ENCODE peak calls at places on chromosomes 16 and 17, in four cellular contexts. T is K562, Y is H1, E is SK-N-SH. H is an unnamed sample.

GRCh38 chr17:38870259-38871165 is 654 bp downstream of the LASP1 start:
- DNase-seq in E (peak; percentile 83), Y (peak; percentile 79), T (peak; percentile 82), H (peak; percentile 65)

GRCh38 chr16:263182-263774 is 12.5 kb downstream of the RGS11 start:
- DNase-seq in E (peak; percentile 12), T (no peak), Y (no peak), H (no peak)

GRCh38 chr17:1197781-1198490 is 18.2 kb upstream of the ABR start:
- DNase-seq in E (no peak), Y (no peak), T (no peak), H (no peak)

GRCh38 chr16:75535211-75535843 is 581 bp downstream of the CHST5 start:
- DNase-seq in Y (no peak), E (no peak), T (no peak), H (no peak)

GRCh38 chr17:77863814-77864161 is 94.7 kb upstream of the TNRC6C start:
- DNase-seq in T (peak; percentile 69), Y (no peak), E (peak; percentile 71), H (no peak)

GRCh38 chr16:64586756-64587155 is 535.1 kb downstream of the CDH11 start:
- DNase-seq in Y (no peak), T (no peak), E (no peak), H (no peak)

GRCh38 chr16:56424791-56425438 is 430 bp downstream of the AMFR start:
- DNase-seq in Y (peak; percentile 63), T (peak; percentile 77), E (peak; percentile 77), H (peak; percentile 48)

GRCh38 chr16:5928476-5929055 is 831.0 kb upstream of the EEF2KMT start:
- DNase-seq in E (peak; percentile 65), Y (peak; percentile 47), T (no peak), H (no peak)

GRCh38 chr17:27502526-27503324 is 46.5 kb downstream of the KSR1 start:
- DNase-seq in E (no peak), T (no peak), Y (no peak), H (no peak)

GRCh38 chr17:35765086-35765710 is 4.5 kb downstream of the C17orf50 start:
- DNase-seq in E (peak; percentile 35), T (no peak), Y (no peak), H (no peak)

GRCh38 chr17:43401293-43401692 is 2.5 kb downstream of the ARL4D start:
- DNase-seq in E (no peak), T (no peak), Y (no peak), H (no peak)

GRCh38 chr17:77128895-77129567 is 11.7 kb upstream of the SEC14L1 start:
- DNase-seq in E (no peak), Y (no peak), T (no peak), H (no peak)

GRCh38 chr17:1555618-1556471 is 6.7 kb downstream of the PITPNA start:
- DNase-seq in Y (no peak), T (no peak), E (no peak), H (no peak)

GRCh38 chr17:60134396-60135159 is 15.2 kb upstream of the CA4 start:
- DNase-seq in Y (peak; percentile 17), T (peak; percentile 69), E (peak; percentile 69), H (no peak)

GRCh38 chr16:52191533-52192134 is 355.3 kb downstream of the TOX3 start:
- DNase-seq in E (peak; percentile 46), Y (peak; percentile 84), T (peak; percentile 69), H (peak; percentile 81)

GRCh38 chr17:18228176-18228682 is 2.8 kb downstream of the LLGL1 start:
- DNase-seq in Y (no peak), T (no peak), E (no peak), H (no peak)

GRCh38 chr17:18227635-18228034 is 2.2 kb downstream of the LLGL1 start:
- DNase-seq in Y (no peak), E (no peak), T (no peak), H (no peak)

GRCh38 chr17:18225562-18226283 is at the start of gene LLGL1:
- DNase-seq in T (peak; percentile 71), E (peak; percentile 87), Y (peak; percentile 61), H (peak; percentile 60)

GRCh38 chr17:18225121-18225561 is 294 bp upstream of the LLGL1 start:
- DNase-seq in Y (peak; percentile 96), E (peak; percentile 100), T (peak; percentile 96), H (peak; percentile 98)

GRCh38 chr17:18226284-18226945 is 980 bp downstream of the LLGL1 start:
- DNase-seq in E (peak; percentile 45), Y (no peak), T (no peak), H (no peak)
- TF ChIP-seq TEAD4 in E (no peak), Y (no peak), T (no peak), H (no peak)

GRCh38 chr16:29315046-29315445 is 91.5 kb downstream of the NPIPB11 start:
- DNase-seq in T (no peak), Y (no peak), E (no peak), H (no peak)

GRCh38 chr16:29316673-29317237 is 89.8 kb downstream of the NPIPB11 start:
- DNase-seq in Y (no peak), E (no peak), T (no peak), H (no peak)

GRCh38 chr16:29317269-29317668 is 89.2 kb downstream of the NPIPB11 start:
- DNase-seq in E (no peak), Y (no peak), T (no peak), H (no peak)

GRCh38 chr16:29314292-29314934 is 92.1 kb downstream of the NPIPB11 start:
- DNase-seq in E (no peak), Y (no peak), T (no peak), H (no peak)

GRCh38 chr16:29315916-29316517 is 90.5 kb downstream of the NPIPB11 start:
- DNase-seq in T (no peak), E (peak; percentile 71), Y (no peak), H (no peak)
- TF ChIP-seq TEAD4 in T (no peak), E (no peak), Y (no peak), H (no peak)

GRCh38 chr17:48262982-48263586 is 155.5 kb downstream of the SNX11 start:
- DNase-seq in E (no peak), T (peak; percentile 25), Y (no peak), H (no peak)

GRCh38 chr17:48258317-48258716 is 150.8 kb downstream of the SNX11 start:
- DNase-seq in T (no peak), E (no peak), Y (no peak), H (no peak)

GRCh38 chr17:48259710-48260291 is 152.2 kb downstream of the SNX11 start:
- DNase-seq in E (no peak), T (peak; percentile 21), Y (no peak), H (no peak)

DNA sequence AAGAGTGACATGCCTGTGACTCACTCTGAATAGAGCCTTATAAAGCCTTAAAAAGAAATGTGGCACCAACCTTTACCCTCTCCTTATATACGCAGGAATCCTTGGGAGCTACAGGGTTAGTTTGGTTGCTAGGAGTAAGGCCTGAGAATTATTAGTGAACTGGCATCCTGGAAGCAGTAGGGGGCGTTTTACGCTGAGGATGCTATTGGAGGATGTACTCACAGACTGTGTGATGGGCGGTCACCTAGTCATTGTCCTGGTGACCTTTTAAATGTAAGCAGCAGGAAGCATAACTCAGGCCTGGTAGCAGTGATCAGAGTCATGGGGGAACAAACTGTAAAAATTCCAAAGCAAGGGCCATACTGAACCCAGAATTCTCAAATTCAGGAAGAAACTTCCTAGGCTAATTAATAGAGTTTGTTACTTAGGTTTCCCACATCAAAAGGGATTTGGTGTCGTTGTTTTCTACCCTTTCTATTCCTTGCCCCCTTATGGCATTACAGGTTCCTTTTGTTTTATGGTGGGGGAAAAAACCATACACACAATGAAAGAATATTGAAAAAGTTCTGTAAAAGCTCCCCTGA is 153.8 kb downstream of the SNX11 start:
- DNase-seq in E (peak; percentile 20), T (peak; percentile 59), Y (peak; percentile 70), H (peak; percentile 70)
- TF ChIP-seq TEAD4 in E (no peak), T (no peak), Y (no peak), H (no peak)

GRCh38 chr17:19363114-19363438 is 553 bp upstream of the B9D1 start:
- DNase-seq in E (no peak), T (no peak), Y (no peak), H (no peak)

GRCh38 chr17:19360772-19361171 is 1.8 kb downstream of the B9D1 start:
- DNase-seq in E (no peak), Y (no peak), T (no peak), H (no peak)

GRCh38 chr17:19362293-19363113 is at the start of gene B9D1:
- DNase-seq in T (peak; percentile 94), Y (peak; percentile 97), E (peak; percentile 99), H (peak; percentile 94)

GRCh38 chr17:19361326-19361725 is 1.2 kb downstream of the B9D1 start:
- DNase-seq in E (no peak), Y (no peak), T (no peak), H (no peak)

GRCh38 chr17:19361975-19362292 is 589 bp downstream of the B9D1 start:
- DNase-seq in Y (no peak), E (no peak), T (peak; percentile 23), H (no peak)
- TF ChIP-seq TEAD4 in Y (no peak), E (no peak), T (no peak), H (no peak)

GRCh38 chr16:30491744-30492308 is 19.3 kb downstream of the ITGAL start:
- DNase-seq in Y (no peak), E (no peak), T (peak; percentile 53), H (no peak)

GRCh38 chr16:30494028-30494427 is 21.5 kb downstream of the ITGAL start:
- DNase-seq in Y (no peak), T (no peak), E (no peak), H (no peak)

GRCh38 chr16:30491229-30491628 is 18.7 kb downstream of the ITGAL start:
- DNase-seq in E (no peak), T (no peak), Y (no peak), H (no peak)

GRCh38 chr16:30488764-30489595 is 16.4 kb downstream of the ITGAL start:
- DNase-seq in T (no peak), E (no peak), Y (peak; percentile 54), H (peak; percentile 34)

GRCh38 chr16:30490210-30490609 is 17.7 kb downstream of the ITGAL start:
- DNase-seq in E (no peak), T (no peak), Y (no peak), H (no peak)
- TF ChIP-seq TEAD4 in E (no peak), T (no peak), Y (no peak), H (no peak)

GRCh38 chr16:68760671-68761275 is 23.7 kb downstream of the CDH1 start:
- DNase-seq in Y (no peak), T (peak; percentile 47), E (no peak), H (no peak)

GRCh38 chr16:68754117-68754792 is 17.2 kb downstream of the CDH1 start:
- DNase-seq in E (no peak), Y (no peak), T (no peak), H (no peak)

GRCh38 chr16:68759062-68759461 is 22.0 kb downstream of the CDH1 start:
- DNase-seq in Y (no peak), T (no peak), E (no peak), H (no peak)

GRCh38 chr16:68752602-68753001 is 15.5 kb downstream of the CDH1 start:
- DNase-seq in E (no peak), Y (no peak), T (no peak), H (no peak)

GRCh38 chr16:68756250-68757051 is 19.4 kb downstream of the CDH1 start:
- DNase-seq in T (no peak), Y (no peak), E (no peak), H (no peak)
- TF ChIP-seq TEAD4 in T (no peak), Y (no peak), E (no peak), H (no peak)

H was measured in WTC11.